ENCODE peak calls at places on chromosomes 3 and 15, in seven cellular contexts. O, V, B, H, S, I and N are unnamed samples.

GRCh38 chr3:11238057-11238456 is 34.1 kb upstream of the ATG7 start:
- DNase-seq in S (no peak), H (no peak), B (no peak), I (no peak), O (no peak), V (no peak), N (peak)

GRCh38 chr3:166296179-166296783 is 459.1 kb upstream of the BCHE start:
- DNase-seq in B (no peak), S (no peak), H (no peak), O (no peak), V (no peak), I (no peak), N (no peak)

GRCh38 chr3:83224101-83224868 is 1462.8 kb upstream of the GBE1 start:
- DNase-seq in S (no peak), O (no peak), B (no peak), I (no peak), H (no peak), V (no peak), N (peak)

GRCh38 chr3:81289676-81290075 is 471.8 kb downstream of the GBE1 start:
- DNase-seq in O (no peak), S (no peak), V (no peak), B (no peak), I (no peak), H (no peak), N (no peak)

GRCh38 chr3:184767377-184767776 is 44.6 kb upstream of the VPS8 start:
- DNase-seq in S (no peak), H (no peak), B (no peak), V (no peak), I (no peak), O (no peak), N (no peak)

GRCh38 chr15:22243440-22244130 is 163.3 kb downstream of the OR4M2 start:
- DNase-seq in I (no peak), O (no peak), B (no peak), V (no peak), S (no peak), H (peak), N (no peak)

GRCh38 chr3:132730891-132731580 is 8.8 kb upstream of the NPHP3 start:
- DNase-seq in B (no peak), I (no peak), O (peak), V (peak), H (no peak), S (no peak), N (peak)

GRCh38 chr15:37014566-37014965 is 85.8 kb downstream of the MEIS2 start:
- DNase-seq in O (no peak), B (no peak), H (no peak), V (no peak), S (no peak), I (no peak), N (no peak)

GRCh38 chr3:125032100-125032643 is 23.6 kb downstream of the HEG1 start:
- DNase-seq in I (no peak), H (no peak), V (peak), O (no peak), B (peak), S (no peak), N (no peak)

GRCh38 chr3:155367510-155367909 is 74.0 kb upstream of the STRIT1 start:
- DNase-seq in B (no peak), V (no peak), O (no peak), H (no peak), I (no peak), S (no peak), N (no peak)

GRCh38 chr15:84907731-84908130 is 23.3 kb downstream of the SLC28A1 start:
- DNase-seq in H (no peak), B (no peak), I (no peak), S (no peak), O (no peak), V (no peak), N (no peak)

GRCh38 chr3:168952551-168952950 is 711.0 kb downstream of the MECOM start:
- DNase-seq in S (no peak), I (no peak), O (no peak), B (no peak), H (no peak), V (peak), N (peak)

GRCh38 chr3:178384302-178384939 is 151.8 kb upstream of the KCNMB2 start:
- DNase-seq in H (no peak), B (no peak), S (no peak), O (no peak), I (no peak), V (no peak), N (no peak)

GRCh38 chr3:49906004-49906860 is 2.6 kb upstream of the MST1R start:
- DNase-seq in V (peak), S (peak), I (peak), H (peak), B (peak), O (peak), N (peak)

GRCh38 chr3:9727041-9727595 is 4.4 kb upstream of the BRPF1 start:
- DNase-seq in B (peak), I (no peak), H (no peak), S (no peak), V (peak), O (no peak), N (no peak)

GRCh38 chr3:156665296-156665695 is 9.1 kb upstream of the TIPARP start:
- DNase-seq in I (no peak), O (no peak), H (no peak), S (no peak), B (no peak), V (no peak), N (no peak)

GRCh38 chr3:19931767-19932188 is 2.2 kb downstream of the EFHB start:
- DNase-seq in B (no peak), V (peak), I (no peak), S (no peak), O (no peak), H (no peak), N (no peak)

GRCh38 chr15:33098082-33099058 is 96.1 kb downstream of the FMN1 start:
- DNase-seq in B (no peak), V (no peak), O (no peak), H (no peak), I (no peak), S (no peak), N (peak)

GRCh38 chr15:89335289-89336041 is 841 bp upstream of the POLG start:
- DNase-seq in I (peak), H (no peak), O (no peak), S (no peak), V (no peak), B (peak), N (no peak)

GRCh38 chr15:39338251-39338650 is 242.6 kb upstream of the THBS1 start:
- DNase-seq in I (no peak), S (no peak), V (no peak), B (no peak), H (no peak), O (no peak), N (no peak)

GRCh38 chr3:149767720-149768119 is 15.4 kb upstream of the COMMD2 start:
- DNase-seq in O (no peak), H (peak), I (no peak), V (no peak), S (no peak), B (no peak), N (no peak)

GRCh38 chr3:133812872-133813271 is 7.3 kb downstream of the SRPRB start:
- DNase-seq in I (no peak), O (no peak), H (no peak), B (no peak), V (no peak), S (no peak), N (no peak)

GRCh38 chr15:83158393-83158792 is 49.2 kb downstream of the HDGFL3 start:
- DNase-seq in B (no peak), H (no peak), V (no peak), S (no peak), O (no peak), I (no peak), N (peak)

GRCh38 chr3:115784739-115785571 is 161.6 kb downstream of the GAP43 start:
- DNase-seq in B (no peak), I (no peak), O (no peak), V (no peak), S (no peak), H (no peak), N (no peak)

GRCh38 chr3:42670670-42671069 is 14.7 kb upstream of the KLHL40 start:
- DNase-seq in S (no peak), I (no peak), O (no peak), V (no peak), B (no peak), H (no peak), N (no peak)

GRCh38 chr15:36361351-36361870 is 218.0 kb upstream of the CDIN1 start:
- DNase-seq in O (no peak), H (no peak), B (no peak), I (no peak), S (no peak), V (no peak), N (peak)

GRCh38 chr3:148643389-148643840 is 54.3 kb upstream of the AGTR1 start:
- DNase-seq in V (peak), H (no peak), I (no peak), B (no peak), S (no peak), O (no peak), N (no peak)

GRCh38 chr3:25468866-25469319 is 40.8 kb downstream of the RARB start:
- DNase-seq in B (peak), H (no peak), S (peak), O (peak), V (no peak), I (peak), N (no peak)

GRCh38 chr3:192303235-192303634 is 424.1 kb downstream of the FGF12 start:
- DNase-seq in I (no peak), O (no peak), H (no peak), V (no peak), B (no peak), S (no peak), N (no peak)

GRCh38 chr3:197926418-197926817 is 23.6 kb upstream of the RPL35A start:
- DNase-seq in V (peak), B (peak), H (no peak), S (no peak), I (no peak), O (no peak), N (no peak)

GRCh38 chr3:155244206-155244605 is 49.3 kb downstream of the STRIT1 start:
- DNase-seq in V (no peak), S (no peak), O (no peak), I (no peak), B (no peak), H (no peak), N (no peak)

GRCh38 chr3:38397320-38397719 is 50.7 kb downstream of the XYLB start:
- DNase-seq in B (peak), V (no peak), I (no peak), H (no peak), S (no peak), O (no peak), N (peak)

GRCh38 chr3:146594843-146595482 is 10.2 kb downstream of the PLSCR5 start:
- DNase-seq in I (no peak), H (no peak), V (peak), S (no peak), O (no peak), B (no peak), N (no peak)

GRCh38 chr15:99180287-99180962 is 69.0 kb downstream of the TTC23 start:
- DNase-seq in V (no peak), H (no peak), I (no peak), O (no peak), S (no peak), B (no peak), N (no peak)

GRCh38 chr15:67076147-67076843 is 10.9 kb downstream of the SMAD3 start:
- DNase-seq in V (peak), S (peak), H (no peak), B (no peak), O (no peak), I (no peak), N (peak)
- H3K27ac ChIP-seq in V (peak), S (no peak), H (no peak), B (no peak), O (peak), I (peak), N (peak)

GRCh38 chr15:60444289-60444912 is 34.5 kb downstream of the ICE2 start:
- DNase-seq in H (no peak), V (peak), O (no peak), I (no peak), B (no peak), S (no peak), N (peak)
- TF ChIP-seq CTCF in H (peak), V (peak), O (peak), I (peak), B (peak), S (peak), N (peak)

GRCh38 chr15:91414124-91414523 is 314.1 kb downstream of the SV2B start:
- DNase-seq in B (no peak), H (no peak), O (no peak), I (no peak), S (no peak), V (no peak), N (no peak)
- H3K27ac ChIP-seq in B (no peak), H (no peak), O (no peak), I (no peak), S (no peak), V (no peak), N (no peak)

GRCh38 chr3:187259171-187259570 is 32.4 kb downstream of the MASP1 start:
- DNase-seq in B (no peak), S (no peak), V (no peak), H (no peak), O (no peak), I (no peak), N (no peak)
- TF ChIP-seq CTCF in B (peak), S (no peak), V (no peak), H (no peak), O (no peak), I (no peak), N (no peak)

GRCh38 chr3:12638105-12638504 is 25.8 kb downstream of the RAF1 start:
- DNase-seq in S (no peak), V (no peak), H (no peak), B (no peak), I (no peak), O (no peak), N (no peak)

GRCh38 chr3:12644297-12644937 is 19.5 kb downstream of the RAF1 start:
- DNase-seq in H (no peak), B (no peak), V (no peak), S (no peak), O (no peak), I (no peak), N (no peak)

GRCh38 chr3:12643724-12644123 is 20.2 kb downstream of the RAF1 start:
- DNase-seq in O (no peak), V (no peak), I (no peak), B (no peak), S (no peak), H (no peak), N (no peak)

GRCh38 chr3:12648384-12648959 is 15.4 kb downstream of the RAF1 start:
- DNase-seq in S (no peak), H (no peak), I (no peak), O (no peak), V (no peak), B (no peak), N (no peak)

GRCh38 chr3:12643010-12643380 is 20.9 kb downstream of the RAF1 start:
- DNase-seq in V (no peak), S (no peak), H (no peak), O (no peak), B (no peak), I (no peak), N (no peak)
- H3K27ac ChIP-seq in V (no peak), S (no peak), H (no peak), O (no peak), B (no peak), I (no peak), N (no peak)